ENCODE peak calls at places on chromosomes 1 and 21, in ten cellular contexts. C, Y, N, X, K, Z, I, D, F and E are unnamed samples. For H3K4me1 and H3K9me3, the result is how much of the 10 kb centered on the place peaks cover.

GRCh38 chr1:23521588-23521987 is 9.4 kb downstream of the E2F2 start:
- DNase-seq in C (no peak), Y (no peak), N (no peak), X (no peak), K (no peak), Z (peak), I (no peak), D (no peak), F (no peak), E (no peak)

GRCh38 chr1:243890576-243890975 is 40.5 kb upstream of the AKT3 start:
- DNase-seq in C (no peak), Y (no peak), N (no peak), X (no peak), K (no peak), Z (no peak), I (no peak), D (peak), F (peak), E (no peak)

GRCh38 chr1:34781844-34782391 is 904 bp downstream of the GJB3 start:
- DNase-seq in C (no peak), Y (no peak), N (no peak), X (no peak), K (no peak), Z (peak), I (no peak), D (no peak), F (no peak), E (no peak)

GRCh38 chr1:21335088-21335678 is 44.9 kb upstream of the ECE1 start:
- DNase-seq in C (no peak), Y (no peak), N (no peak), X (no peak), K (no peak), Z (no peak), I (no peak), D (no peak), F (no peak), E (no peak)

GRCh38 chr1:211735208-211736170 is 60.1 kb upstream of the NEK2 start:
- DNase-seq in C (no peak), Y (peak), N (no peak), X (peak), K (no peak), Z (peak), I (no peak), D (peak), F (peak), E (no peak)

GRCh38 chr1:34547043-34547674 is 207.7 kb upstream of the GJB5 start:
- DNase-seq in C (no peak), Y (no peak), N (no peak), X (peak), K (peak), Z (peak), I (no peak), D (no peak), F (no peak), E (no peak)

GRCh38 chr1:234692961-234693360 is 83.0 kb upstream of the IRF2BP2 start:
- DNase-seq in C (no peak), Y (no peak), N (no peak), X (no peak), K (no peak), Z (no peak), I (no peak), D (no peak), F (no peak), E (no peak)

GRCh38 chr1:162405800-162406199 is 6.1 kb downstream of the SH2D1B start:
- DNase-seq in C (no peak), Y (no peak), N (no peak), X (no peak), K (no peak), Z (no peak), I (no peak), D (no peak), F (no peak), E (no peak)

GRCh38 chr1:200179126-200179780 is 151.7 kb downstream of the NR5A2 start:
- DNase-seq in C (no peak), Y (no peak), N (no peak), X (no peak), K (no peak), Z (no peak), I (no peak), D (peak), F (peak), E (no peak)

GRCh38 chr1:10665930-10666850 is 130.3 kb downstream of the CASZ1 start:
- DNase-seq in C (no peak), Y (no peak), N (peak), X (no peak), K (no peak), Z (no peak), I (no peak), D (no peak), F (no peak), E (peak)

GRCh38 chr1:119647228-119647733 is 785 bp downstream of the ZNF697 start:
- DNase-seq in C (no peak), Y (peak), N (peak), X (no peak), K (no peak), Z (no peak), I (no peak), D (no peak), F (no peak), E (no peak)

DNA sequence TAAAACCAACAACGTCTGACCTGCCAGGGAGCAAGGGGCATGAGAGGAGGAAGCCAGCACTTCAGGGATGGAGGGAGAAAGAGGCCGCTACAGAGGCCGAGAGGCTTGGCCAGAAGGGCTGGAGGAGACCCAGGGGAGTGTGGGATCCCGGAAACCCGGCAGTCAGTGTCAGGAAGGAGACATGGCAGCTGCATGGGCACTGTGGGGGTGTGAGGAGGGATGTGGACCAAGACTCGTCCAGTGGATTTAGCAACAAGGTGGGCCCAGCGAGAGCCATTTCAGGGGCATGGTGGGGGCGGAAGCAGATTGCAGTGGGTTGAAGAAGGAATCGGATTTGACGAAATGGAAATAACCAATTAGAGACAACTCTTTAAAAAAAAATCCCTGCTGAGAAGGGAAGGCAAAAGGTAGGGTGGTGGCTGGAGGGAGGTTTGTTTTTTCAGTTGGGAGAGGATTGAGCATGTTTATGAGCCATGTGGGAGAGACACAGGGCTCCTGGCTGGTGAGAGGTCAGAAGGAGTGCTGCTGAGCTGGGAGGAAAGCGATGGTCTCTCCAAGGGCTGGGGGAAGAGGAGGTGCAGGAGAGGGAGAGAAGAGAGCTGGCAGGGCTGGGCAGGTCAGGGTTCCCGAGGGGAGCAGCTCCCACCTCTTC is 4.4 kb downstream of the B4GALT2 start:
- DNase-seq in C (no peak), Y (no peak), N (no peak), X (no peak), K (no peak), Z (no peak), I (no peak), D (no peak), F (no peak), E (no peak)
- H3K4me1 ChIP-seq in C (under half), Y (under half), N (under half), X (under half), K (under half), Z (under half), I (under half), D (under half), F (under half), E (under half)

DNA sequence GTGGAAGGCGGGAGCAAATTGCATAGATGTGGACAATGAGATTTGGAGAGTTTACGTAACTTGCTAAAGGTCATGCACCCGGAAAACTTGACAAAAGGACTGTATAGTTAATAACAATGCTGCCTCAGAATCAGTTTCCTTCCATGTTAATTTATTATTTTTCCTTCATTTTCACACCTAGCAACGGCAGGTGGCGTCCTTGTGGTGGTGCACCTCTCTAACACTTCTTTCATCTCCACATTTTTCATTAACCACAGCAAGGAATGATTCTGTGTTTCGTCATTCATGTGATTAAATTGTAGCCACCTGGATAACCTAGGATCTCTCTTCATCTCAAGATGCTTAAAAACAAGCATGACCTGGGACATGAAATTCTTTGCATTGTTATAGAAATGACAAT is 2133.0 kb downstream of the NCAM2 start:
- DNase-seq in C (no peak), Y (no peak), N (no peak), X (no peak), K (no peak), Z (no peak), I (no peak), D (no peak), F (no peak), E (no peak)
- H3K9me3 ChIP-seq in C (under half), Y (under half), N (under half), X (under half), K (under half), Z (under half), I (under half), D (under half), F (under half), E (under half)

DNA sequence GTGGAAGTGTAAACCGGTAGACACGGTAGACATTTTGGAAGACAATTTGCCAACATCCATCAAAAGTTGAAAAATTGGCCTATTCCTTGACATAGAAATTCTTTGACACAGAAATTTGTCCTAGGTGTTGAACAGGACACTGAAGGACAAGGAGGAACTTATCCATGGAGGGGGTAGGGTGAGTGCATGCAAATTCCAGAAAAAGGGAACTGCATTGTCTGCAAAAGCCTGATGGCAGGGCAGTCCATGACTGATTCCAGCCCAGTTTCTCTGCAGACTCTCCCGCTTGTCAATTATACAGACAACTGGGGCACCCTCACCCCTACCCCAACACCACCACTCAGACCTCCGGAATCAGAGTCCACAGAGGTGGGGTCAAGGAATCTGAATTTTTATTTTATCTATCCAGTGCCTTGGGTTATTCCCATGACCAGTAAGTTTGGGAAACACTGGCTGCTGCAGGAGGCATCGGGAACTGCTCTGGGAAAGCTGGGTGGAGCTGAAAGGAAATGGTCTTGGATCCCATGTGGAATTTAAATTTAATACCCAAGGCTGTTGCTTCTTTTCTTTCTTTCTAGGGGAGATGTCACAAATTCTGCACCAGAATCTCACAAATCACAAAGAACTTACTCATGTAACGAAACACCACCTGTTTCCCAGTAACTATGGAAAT is 103.3 kb upstream of the SLC45A1 start:
- DNase-seq in C (no peak), Y (no peak), N (no peak), X (no peak), K (no peak), Z (peak), I (no peak), D (no peak), F (peak), E (no peak)
- H3K4me1 ChIP-seq in C (under half), Y (under half), N (under half), X (half or more), K (under half), Z (under half), I (under half), D (under half), F (under half), E (under half)

GRCh38 chr1:2787163-2787911 is 14.2 kb downstream of the TTC34 start:
- DNase-seq in C (peak), Y (no peak), N (peak), X (no peak), K (no peak), Z (peak), I (no peak), D (no peak), F (no peak), E (peak)

GRCh38 chr1:2789164-2789985 is 12.1 kb downstream of the TTC34 start:
- DNase-seq in C (no peak), Y (no peak), N (peak), X (no peak), K (no peak), Z (no peak), I (no peak), D (no peak), F (no peak), E (no peak)

GRCh38 chr1:2789986-2790581 is 11.4 kb downstream of the TTC34 start:
- DNase-seq in C (no peak), Y (no peak), N (peak), X (no peak), K (no peak), Z (no peak), I (no peak), D (no peak), F (no peak), E (peak)

GRCh38 chr1:2786329-2787162 is 14.9 kb downstream of the TTC34 start:
- DNase-seq in C (peak), Y (peak), N (peak), X (no peak), K (no peak), Z (peak), I (no peak), D (no peak), F (no peak), E (peak)

GRCh38 chr1:2788506-2789163 is 12.9 kb downstream of the TTC34 start:
- DNase-seq in C (no peak), Y (no peak), N (peak), X (no peak), K (no peak), Z (no peak), I (no peak), D (no peak), F (no peak), E (peak)
- H3K9me3 ChIP-seq in C (under half), Y (under half), N (under half), X (under half), K (under half), Z (under half), I (under half), D (under half), F (under half), E (under half)

GRCh38 chr1:156246762-156247459 is 945 bp downstream of the PAQR6 start:
- DNase-seq in C (peak), Y (no peak), N (no peak), X (no peak), K (no peak), Z (peak), I (no peak), D (no peak), F (no peak), E (no peak)

GRCh38 chr1:156249593-156249992 is 1.7 kb upstream of the PAQR6 start:
- DNase-seq in C (no peak), Y (no peak), N (no peak), X (no peak), K (no peak), Z (no peak), I (no peak), D (no peak), F (no peak), E (no peak)

GRCh38 chr1:156246241-156246761 is 1.6 kb downstream of the PAQR6 start:
- DNase-seq in C (no peak), Y (no peak), N (no peak), X (no peak), K (no peak), Z (no peak), I (no peak), D (no peak), F (no peak), E (no peak)

GRCh38 chr1:156247460-156248322 is at the start of gene PAQR6:
- DNase-seq in C (no peak), Y (no peak), N (no peak), X (no peak), K (no peak), Z (peak), I (no peak), D (no peak), F (no peak), E (peak)

DNA sequence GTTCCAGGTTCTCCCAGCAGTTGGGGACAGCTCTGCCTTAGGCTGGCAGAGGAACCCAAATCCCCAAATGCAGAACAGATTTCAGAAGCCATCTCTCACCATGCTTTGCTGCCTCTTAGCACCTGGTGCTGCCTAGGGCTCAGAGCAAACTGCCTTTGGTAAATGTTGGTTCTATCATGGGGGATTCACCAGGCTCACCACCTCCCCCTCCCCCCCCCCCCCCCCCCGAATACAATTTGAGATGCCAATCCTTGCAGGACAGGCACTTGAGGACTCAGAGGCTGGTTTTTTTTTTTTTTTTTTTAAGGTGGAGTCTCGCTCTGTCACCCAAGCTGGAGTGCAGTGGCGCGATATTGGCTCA is 447 bp upstream of the PAQR6 start:
- DNase-seq in C (no peak), Y (no peak), N (no peak), X (no peak), K (no peak), Z (no peak), I (no peak), D (no peak), F (no peak), E (no peak)
- H3K4me1 ChIP-seq in C (under half), Y (under half), N (under half), X (under half), K (under half), Z (under half), I (under half), D (under half), F (under half), E (under half)

GRCh38 chr1:53899206-53899628 is 5.2 kb downstream of the DIO1 start:
- DNase-seq in C (peak), Y (no peak), N (peak), X (no peak), K (no peak), Z (no peak), I (no peak), D (peak), F (peak), E (no peak)
- H3K9me3 ChIP-seq in C (under half), Y (under half), N (under half), X (under half), K (under half), Z (under half), I (under half), D (under half), F (under half), E (under half)

DNA sequence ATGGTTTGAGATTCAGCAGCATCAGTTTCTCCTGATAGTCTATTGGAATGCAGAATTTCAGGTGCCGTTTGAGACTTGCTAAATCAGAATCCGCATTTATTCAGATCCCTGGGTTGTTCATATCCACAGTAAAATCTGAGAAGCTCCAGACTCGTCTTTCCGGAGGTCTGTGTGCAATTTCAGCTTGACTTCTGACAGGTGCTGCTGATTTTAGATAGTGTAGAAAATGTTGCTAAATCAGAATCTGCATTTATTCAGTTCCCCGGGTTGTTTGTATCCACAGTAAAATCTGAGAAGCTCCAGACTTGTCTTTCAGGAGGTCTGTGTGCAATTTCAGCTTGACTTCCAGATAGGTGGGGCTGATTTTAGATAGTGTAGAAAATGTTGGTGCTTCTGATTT is 113.7 kb downstream of the PAPPA2 start:
- DNase-seq in C (no peak), Y (no peak), N (no peak), X (no peak), K (no peak), Z (no peak), I (no peak), D (no peak), F (no peak), E (no peak)
- H3K4me1 ChIP-seq in C (under half), Y (under half), N (under half), X (under half), K (under half), Z (under half), I (under half), D (under half), F (under half), E (under half)

DNA sequence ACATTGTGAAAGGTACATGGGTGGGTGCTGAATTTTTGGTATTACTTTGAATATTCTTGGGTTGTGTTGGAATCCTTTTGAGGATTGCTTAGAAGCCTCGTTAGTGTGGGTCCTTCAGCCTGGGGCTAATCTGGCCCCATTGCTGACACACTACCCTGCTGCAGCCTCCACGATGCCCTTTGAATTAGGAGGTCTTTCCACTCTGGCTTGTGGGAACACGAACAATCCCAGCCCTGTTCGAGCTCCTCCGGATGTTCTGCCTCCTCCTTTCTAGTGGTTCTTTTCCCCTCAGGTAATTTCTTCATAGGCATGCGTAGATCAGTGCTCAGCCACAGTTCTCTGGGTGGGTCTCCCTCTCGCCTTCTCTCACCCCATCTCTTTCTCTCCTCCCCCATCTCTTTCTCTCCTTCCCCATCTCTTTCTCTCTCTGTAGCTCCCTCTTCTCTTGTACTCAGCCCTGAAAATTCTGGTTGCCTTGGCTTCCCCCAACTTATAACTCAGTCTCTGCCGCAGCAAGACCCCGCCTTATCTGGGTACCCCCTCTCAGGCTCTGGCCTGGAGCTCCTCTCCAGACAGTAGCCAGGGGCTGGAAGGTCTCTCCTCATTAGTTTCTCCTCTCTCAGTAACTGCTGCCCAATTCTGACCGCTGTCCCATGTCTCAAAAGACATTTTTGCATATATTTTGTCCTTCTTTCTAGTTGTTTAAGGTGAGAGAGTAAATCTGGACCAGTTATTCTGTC is 46.0 kb upstream of the SLC19A1 start:
- DNase-seq in C (peak), Y (no peak), N (no peak), X (no peak), K (no peak), Z (peak), I (no peak), D (no peak), F (no peak), E (no peak)
- H3K9me3 ChIP-seq in C (under half), Y (under half), N (under half), X (under half), K (under half), Z (half or more), I (under half), D (under half), F (under half), E (under half)

GRCh38 chr1:203176744-203177460 is 1.3 kb upstream of the MYBPH start:
- DNase-seq in C (no peak), Y (no peak), N (no peak), X (no peak), K (no peak), Z (no peak), I (no peak), D (no peak), F (no peak), E (no peak)
- H3K4me1 ChIP-seq in C (under half), Y (under half), N (under half), X (half or more), K (under half), Z (under half), I (under half), D (under half), F (under half), E (under half)